ENCODE peak calls at places on chromosomes 2 and 18, in six cellular contexts. One of them, this sample, is unnamed.

GRCh38 chr2:101517753-101518152 is 42.8 kb upstream of the RFX8 start:
- DNase-seq in dorsolateral prefrontal cortex: no peak
- DNase-seq in AG09309: no peak
- DNase-seq in GM20000: no peak
- DNase-seq in cardiac muscle cell: no peak
- DNase-seq in stimulated activated CD4-positive, alpha-beta T cell treated with anti-CD3 and anti-CD28 coated beads, Interleukin-2, amount 100 ng/mL, for 48 hours: no peak
- DNase-seq in this sample: no peak

GRCh38 chr18:75183524-75183923 is 25.4 kb downstream of the PTGR3 start:
- DNase-seq in dorsolateral prefrontal cortex: no peak
- DNase-seq in AG09309: no peak
- DNase-seq in GM20000: no peak
- DNase-seq in cardiac muscle cell: no peak
- DNase-seq in stimulated activated CD4-positive, alpha-beta T cell treated with anti-CD3 and anti-CD28 coated beads, Interleukin-2, amount 100 ng/mL, for 48 hours: no peak
- DNase-seq in this sample: no peak

GRCh38 chr2:71453404-71454220 is at the start of gene DYSF:
- DNase-seq in dorsolateral prefrontal cortex: peak; percentile 30
- DNase-seq in AG09309: no peak
- DNase-seq in GM20000: peak; percentile 11
- DNase-seq in cardiac muscle cell: peak; percentile 90
- DNase-seq in stimulated activated CD4-positive, alpha-beta T cell treated with anti-CD3 and anti-CD28 coated beads, Interleukin-2, amount 100 ng/mL, for 48 hours: no peak
- DNase-seq in this sample: no peak

GRCh38 chr18:58044370-58045264 is 591 bp downstream of the NEDD4L start:
- DNase-seq in dorsolateral prefrontal cortex: peak; percentile 25
- DNase-seq in AG09309: no peak
- DNase-seq in GM20000: no peak
- DNase-seq in cardiac muscle cell: peak; percentile 73
- DNase-seq in stimulated activated CD4-positive, alpha-beta T cell treated with anti-CD3 and anti-CD28 coated beads, Interleukin-2, amount 100 ng/mL, for 48 hours: peak; percentile 35
- DNase-seq in this sample: peak; percentile 23

GRCh38 chr2:197938555-197938954 is 134.2 kb downstream of the PLCL1 start:
- DNase-seq in dorsolateral prefrontal cortex: no peak
- DNase-seq in AG09309: no peak
- DNase-seq in GM20000: no peak
- DNase-seq in cardiac muscle cell: no peak
- DNase-seq in stimulated activated CD4-positive, alpha-beta T cell treated with anti-CD3 and anti-CD28 coated beads, Interleukin-2, amount 100 ng/mL, for 48 hours: no peak
- DNase-seq in this sample: no peak

GRCh38 chr2:209331291-209331844 is 92.5 kb upstream of the MAP2 start:
- DNase-seq in dorsolateral prefrontal cortex: no peak
- DNase-seq in AG09309: peak; percentile 5
- DNase-seq in GM20000: no peak
- DNase-seq in cardiac muscle cell: peak; percentile 29
- DNase-seq in stimulated activated CD4-positive, alpha-beta T cell treated with anti-CD3 and anti-CD28 coated beads, Interleukin-2, amount 100 ng/mL, for 48 hours: no peak
- DNase-seq in this sample: no peak

GRCh38 chr2:195535911-195536522 is 121.0 kb upstream of the SLC39A10 start:
- DNase-seq in dorsolateral prefrontal cortex: no peak
- DNase-seq in AG09309: no peak
- DNase-seq in GM20000: peak; percentile 61
- DNase-seq in cardiac muscle cell: no peak
- DNase-seq in stimulated activated CD4-positive, alpha-beta T cell treated with anti-CD3 and anti-CD28 coated beads, Interleukin-2, amount 100 ng/mL, for 48 hours: peak; percentile 44
- DNase-seq in this sample: no peak

GRCh38 chr18:79644666-79645057 is 34.9 kb upstream of the CTDP1 start:
- DNase-seq in dorsolateral prefrontal cortex: no peak
- DNase-seq in AG09309: no peak
- DNase-seq in GM20000: no peak
- DNase-seq in cardiac muscle cell: no peak
- DNase-seq in stimulated activated CD4-positive, alpha-beta T cell treated with anti-CD3 and anti-CD28 coated beads, Interleukin-2, amount 100 ng/mL, for 48 hours: no peak
- DNase-seq in this sample: no peak

GRCh38 chr2:85504434-85505261 is 34.3 kb upstream of the MAT2A start:
- DNase-seq in dorsolateral prefrontal cortex: no peak
- DNase-seq in AG09309: peak; percentile 94
- DNase-seq in GM20000: no peak
- DNase-seq in cardiac muscle cell: no peak
- DNase-seq in stimulated activated CD4-positive, alpha-beta T cell treated with anti-CD3 and anti-CD28 coated beads, Interleukin-2, amount 100 ng/mL, for 48 hours: no peak
- DNase-seq in this sample: peak; percentile 95

GRCh38 chr18:73733376-73733775 is 414.3 kb downstream of the FBXO15 start:
- DNase-seq in dorsolateral prefrontal cortex: no peak
- DNase-seq in AG09309: no peak
- DNase-seq in GM20000: no peak
- DNase-seq in cardiac muscle cell: no peak
- DNase-seq in stimulated activated CD4-positive, alpha-beta T cell treated with anti-CD3 and anti-CD28 coated beads, Interleukin-2, amount 100 ng/mL, for 48 hours: no peak
- DNase-seq in this sample: no peak

GRCh38 chr18:33841221-33841967 is 263.4 kb downstream of the ASXL3 start:
- DNase-seq in dorsolateral prefrontal cortex: no peak
- DNase-seq in AG09309: no peak
- DNase-seq in GM20000: no peak
- DNase-seq in cardiac muscle cell: no peak
- DNase-seq in stimulated activated CD4-positive, alpha-beta T cell treated with anti-CD3 and anti-CD28 coated beads, Interleukin-2, amount 100 ng/mL, for 48 hours: no peak
- DNase-seq in this sample: no peak

GRCh38 chr18:54558609-54559585 is 32.1 kb upstream of the DYNAP start:
- DNase-seq in dorsolateral prefrontal cortex: no peak
- DNase-seq in AG09309: no peak
- DNase-seq in GM20000: peak; percentile 24
- DNase-seq in cardiac muscle cell: peak; percentile 28
- DNase-seq in stimulated activated CD4-positive, alpha-beta T cell treated with anti-CD3 and anti-CD28 coated beads, Interleukin-2, amount 100 ng/mL, for 48 hours: peak; percentile 4
- DNase-seq in this sample: peak; percentile 3

GRCh38 chr2:209663149-209663548 is 108.5 kb upstream of the UNC80 start:
- DNase-seq in dorsolateral prefrontal cortex: peak; percentile 53
- DNase-seq in AG09309: no peak
- DNase-seq in GM20000: no peak
- DNase-seq in cardiac muscle cell: peak; percentile 49
- DNase-seq in stimulated activated CD4-positive, alpha-beta T cell treated with anti-CD3 and anti-CD28 coated beads, Interleukin-2, amount 100 ng/mL, for 48 hours: no peak
- DNase-seq in this sample: no peak

GRCh38 chr2:194087569-194087968 is 1569.5 kb upstream of the SLC39A10 start:
- DNase-seq in dorsolateral prefrontal cortex: no peak
- DNase-seq in AG09309: no peak
- DNase-seq in GM20000: no peak
- DNase-seq in cardiac muscle cell: no peak
- DNase-seq in stimulated activated CD4-positive, alpha-beta T cell treated with anti-CD3 and anti-CD28 coated beads, Interleukin-2, amount 100 ng/mL, for 48 hours: no peak
- DNase-seq in this sample: no peak

GRCh38 chr2:1692342-1692741 is 52.0 kb downstream of the PXDN start:
- DNase-seq in dorsolateral prefrontal cortex: no peak
- DNase-seq in AG09309: no peak
- DNase-seq in GM20000: no peak
- DNase-seq in cardiac muscle cell: no peak
- DNase-seq in stimulated activated CD4-positive, alpha-beta T cell treated with anti-CD3 and anti-CD28 coated beads, Interleukin-2, amount 100 ng/mL, for 48 hours: no peak
- DNase-seq in this sample: no peak

GRCh38 chr2:103152556-103152955 is 390.7 kb downstream of the TMEM182 start:
- DNase-seq in dorsolateral prefrontal cortex: no peak
- DNase-seq in AG09309: no peak
- DNase-seq in GM20000: no peak
- DNase-seq in cardiac muscle cell: no peak
- DNase-seq in stimulated activated CD4-positive, alpha-beta T cell treated with anti-CD3 and anti-CD28 coated beads, Interleukin-2, amount 100 ng/mL, for 48 hours: no peak
- DNase-seq in this sample: no peak

GRCh38 chr2:2234398-2234797 is 96.7 kb downstream of the MYT1L start:
- DNase-seq in dorsolateral prefrontal cortex: no peak
- DNase-seq in AG09309: no peak
- DNase-seq in GM20000: no peak
- DNase-seq in cardiac muscle cell: no peak
- DNase-seq in stimulated activated CD4-positive, alpha-beta T cell treated with anti-CD3 and anti-CD28 coated beads, Interleukin-2, amount 100 ng/mL, for 48 hours: no peak
- DNase-seq in this sample: no peak

GRCh38 chr2:195413944-195414343 is 243.1 kb upstream of the SLC39A10 start:
- DNase-seq in dorsolateral prefrontal cortex: no peak
- DNase-seq in AG09309: no peak
- DNase-seq in GM20000: no peak
- DNase-seq in cardiac muscle cell: no peak
- DNase-seq in stimulated activated CD4-positive, alpha-beta T cell treated with anti-CD3 and anti-CD28 coated beads, Interleukin-2, amount 100 ng/mL, for 48 hours: no peak
- DNase-seq in this sample: no peak

GRCh38 chr18:44733069-44733753 is 52.5 kb downstream of the SETBP1 start:
- DNase-seq in dorsolateral prefrontal cortex: peak; percentile 30
- DNase-seq in AG09309: peak; percentile 76
- DNase-seq in GM20000: no peak
- DNase-seq in cardiac muscle cell: no peak
- DNase-seq in stimulated activated CD4-positive, alpha-beta T cell treated with anti-CD3 and anti-CD28 coated beads, Interleukin-2, amount 100 ng/mL, for 48 hours: peak; percentile 25
- DNase-seq in this sample: peak; percentile 69

GRCh38 chr2:160646684-160647444 is 153.3 kb upstream of the RBMS1 start:
- DNase-seq in dorsolateral prefrontal cortex: no peak
- DNase-seq in AG09309: no peak
- DNase-seq in GM20000: no peak
- DNase-seq in cardiac muscle cell: no peak
- DNase-seq in stimulated activated CD4-positive, alpha-beta T cell treated with anti-CD3 and anti-CD28 coated beads, Interleukin-2, amount 100 ng/mL, for 48 hours: no peak
- DNase-seq in this sample: no peak